ENCODE peak calls at places on chromosomes 6 and 20, in seven cellular contexts. L is mesendoderm, H is IMR-90, S is H9, D is neuronal stem cell, U is trophoblast cell, B is H1. C is an unnamed sample.

GRCh38 chr20:21808863-21809664 is 103.6 kb downstream of the PAX1 start:
- DNase-seq in L (peak), H (no peak), S (peak), D (peak), U (peak), B (peak), C (no peak)

GRCh38 chr20:53208110-53208908 is 236.2 kb downstream of the TSHZ2 start:
- DNase-seq in L (peak), H (no peak), S (peak), D (peak), U (no peak), B (no peak), C (no peak)

GRCh38 chr20:3168079-3168828 is 5.1 kb downstream of the LZTS3 start:
- DNase-seq in L (peak), H (no peak), S (peak), D (no peak), U (no peak), B (peak), C (no peak)

GRCh38 chr20:6502999-6503398 is 264.5 kb upstream of the BMP2 start:
- DNase-seq in L (no peak), H (no peak), S (no peak), D (no peak), U (no peak), B (no peak), C (no peak)

GRCh38 chr6:80622641-80623040 is 516.2 kb downstream of the BCKDHB start:
- DNase-seq in L (no peak), H (no peak), S (no peak), D (no peak), U (peak), B (no peak), C (no peak)

GRCh38 chr6:138454976-138455706 is 44.2 kb downstream of the NHSL1 start:
- DNase-seq in L (no peak), H (no peak), S (no peak), D (no peak), U (no peak), B (no peak), C (no peak)

GRCh38 chr20:12535770-12536169 is 473.0 kb upstream of the SPTLC3 start:
- DNase-seq in L (peak), H (no peak), S (peak), D (no peak), U (peak), B (no peak), C (no peak)

GRCh38 chr6:159279790-159280277 is 110.6 kb downstream of the FNDC1 start:
- DNase-seq in L (peak), H (no peak), S (peak), D (no peak), U (peak), B (no peak), C (no peak)

GRCh38 chr6:1911476-1911875 is 301.8 kb downstream of the FOXC1 start:
- DNase-seq in L (no peak), H (no peak), S (no peak), D (no peak), U (no peak), B (no peak), C (no peak)

GRCh38 chr6:129194441-129195021 is 311.6 kb downstream of the LAMA2 start:
- DNase-seq in L (no peak), H (no peak), S (no peak), D (no peak), U (no peak), B (no peak), C (no peak)

GRCh38 chr6:80489911-80490635 is 383.6 kb downstream of the BCKDHB start:
- DNase-seq in L (no peak), H (no peak), S (no peak), D (no peak), U (no peak), B (no peak), C (no peak)

GRCh38 chr20:57826731-57827287 is 117.0 kb upstream of the PMEPA1 start:
- DNase-seq in L (no peak), H (no peak), S (no peak), D (no peak), U (no peak), B (no peak), C (no peak)

GRCh38 chr20:10447028-10447427 is 11.9 kb downstream of the SLX4IP start:
- DNase-seq in L (no peak), H (peak), S (no peak), D (no peak), U (no peak), B (no peak), C (peak)

GRCh38 chr6:24126586-24127192 is 674 bp downstream of the NRSN1 start:
- DNase-seq in L (peak), H (peak), S (peak), D (peak), U (peak), B (peak), C (peak)

GRCh38 chr6:169967687-169968086 is 216.3 kb downstream of the ERMARD start:
- DNase-seq in L (no peak), H (no peak), S (no peak), D (no peak), U (peak), B (no peak), C (no peak)

GRCh38 chr6:13488015-13488895 is 855 bp upstream of the GFOD1 start:
- DNase-seq in L (peak), H (peak), S (peak), D (no peak), U (no peak), B (no peak), C (peak)

GRCh38 chr6:31121131-31121790 is 1.0 kb upstream of the CDSN start:
- DNase-seq in L (no peak), H (no peak), S (no peak), D (no peak), U (peak), B (no peak), C (no peak)

GRCh38 chr6:96436398-96436797 is 85.2 kb upstream of the UFL1 start:
- DNase-seq in L (no peak), H (no peak), S (no peak), D (no peak), U (peak), B (no peak), C (no peak)

GRCh38 chr20:17909745-17910345 is 58.7 kb downstream of the SNX5 start:
- DNase-seq in L (no peak), H (no peak), S (no peak), D (no peak), U (no peak), B (no peak), C (no peak)

GRCh38 chr6:1604991-1605821 is 4.5 kb upstream of the FOXC1 start:
- DNase-seq in L (no peak), H (no peak), S (no peak), D (no peak), U (no peak), B (no peak), C (no peak)

GRCh38 chr6:101085327-101085726 is 204.2 kb upstream of the ASCC3 start:
- DNase-seq in L (peak), H (no peak), S (no peak), D (no peak), U (no peak), B (no peak), C (peak)

GRCh38 chr6:125231133-125231532 is 70.6 kb downstream of the HDDC2 start:
- DNase-seq in L (no peak), H (no peak), S (no peak), D (no peak), U (no peak), B (no peak), C (no peak)

GRCh38 chr6:113684382-113684901 is 172.7 kb upstream of the MARCKS start:
- DNase-seq in L (peak), H (peak), S (no peak), D (no peak), U (peak), B (no peak), C (peak)

GRCh38 chr6:169489642-169490408 is 212.0 kb downstream of the WDR27 start:
- DNase-seq in L (peak), H (no peak), S (no peak), D (no peak), U (no peak), B (no peak), C (no peak)

GRCh38 chr6:27294409-27294808 is 17.7 kb downstream of the POM121L2 start:
- DNase-seq in L (no peak), H (no peak), S (no peak), D (no peak), U (no peak), B (no peak), C (peak)

GRCh38 chr6:18422136-18422535 is 35.0 kb downstream of the RNF144B start:
- DNase-seq in L (no peak), H (no peak), S (no peak), D (no peak), U (no peak), B (no peak), C (no peak)

GRCh38 chr6:18424201-18424600 is 37.1 kb downstream of the RNF144B start:
- DNase-seq in L (no peak), H (no peak), S (no peak), D (no peak), U (no peak), B (no peak), C (no peak)

GRCh38 chr6:18425218-18425617 is 38.1 kb downstream of the RNF144B start:
- DNase-seq in L (peak), H (no peak), S (no peak), D (no peak), U (peak), B (no peak), C (no peak)

DNA sequence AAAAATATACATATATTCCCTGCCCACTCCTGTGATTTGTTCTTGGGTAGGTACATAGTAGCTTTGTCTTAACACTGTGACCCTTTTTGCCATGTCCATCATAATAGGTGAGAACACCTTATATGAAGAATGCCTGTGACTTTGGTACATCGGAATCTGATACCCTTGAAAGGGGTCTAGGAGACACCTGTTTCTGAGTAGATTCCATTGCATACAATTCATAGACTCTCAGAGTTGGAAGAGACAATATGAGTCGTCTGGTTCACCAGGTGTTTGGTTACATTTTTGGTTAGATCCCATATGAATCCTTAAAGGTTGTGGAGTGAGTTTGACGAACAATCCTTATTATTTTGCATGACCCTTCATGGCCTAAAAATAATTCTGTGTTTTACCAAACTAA is 36.3 kb downstream of the RNF144B start:
- DNase-seq in L (no peak), H (no peak), S (no peak), D (no peak), U (no peak), B (no peak), C (no peak)
- H2AK5ac ChIP-seq in L (no peak), H (no peak), S (no peak), D (no peak), U (no peak), B (no peak), C (no peak)

GRCh38 chr6:15322781-15323536 is 77.1 kb downstream of the JARID2 start:
- DNase-seq in L (no peak), H (peak), S (no peak), D (no peak), U (peak), B (no peak), C (no peak)
- H3K4me2 ChIP-seq in L (no peak), H (peak), S (no peak), D (no peak), U (no peak), B (no peak), C (no peak)

DNA sequence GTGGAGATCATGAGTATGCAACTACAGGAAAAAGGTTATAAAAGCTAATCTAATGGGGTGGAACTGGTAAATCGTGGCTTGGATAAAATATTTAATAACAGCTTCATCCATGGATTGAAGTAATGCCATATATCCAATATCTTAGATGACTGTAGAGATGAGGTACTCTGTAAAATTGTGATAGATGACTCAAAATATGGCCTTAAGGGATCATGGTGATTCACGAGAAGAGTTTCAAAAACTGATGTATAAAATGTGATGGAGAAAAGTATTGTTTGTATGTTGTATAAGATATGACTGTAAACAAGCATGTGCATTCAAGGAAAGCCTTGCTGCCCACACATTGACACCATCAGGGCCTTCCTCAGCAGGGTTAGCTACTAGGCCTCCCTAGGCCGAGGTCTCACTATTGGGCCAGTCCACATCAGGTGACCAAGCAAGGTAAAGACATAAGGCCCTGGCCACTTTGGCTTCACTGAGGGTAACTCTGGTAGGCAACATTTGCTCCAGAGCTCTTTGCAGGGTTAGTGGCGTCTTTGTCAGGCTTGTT is 17.7 kb upstream of the CCN6 start:
- DNase-seq in L (no peak), H (no peak), S (no peak), D (no peak), U (no peak), B (no peak), C (no peak)
- H2BK5ac ChIP-seq in L (no peak), H (no peak), S (no peak), D (no peak), U (no peak), B (no peak), C (no peak)

GRCh38 chr6:154891901-154892300 is 103.2 kb upstream of the TIAM2 start:
- DNase-seq in L (no peak), H (no peak), S (no peak), D (no peak), U (no peak), B (no peak), C (peak)
- H2AK5ac ChIP-seq in L (no peak), H (no peak), S (no peak), D (no peak), U (no peak), B (no peak), C (no peak)

GRCh38 chr20:19430641-19431307 is 218.3 kb downstream of the SLC24A3 start:
- DNase-seq in L (no peak), H (no peak), S (no peak), D (no peak), U (no peak), B (no peak), C (no peak)

GRCh38 chr20:19431308-19431685 is 218.9 kb downstream of the SLC24A3 start:
- DNase-seq in L (no peak), H (no peak), S (no peak), D (no peak), U (no peak), B (no peak), C (no peak)

GRCh38 chr20:19431906-19432305 is 219.5 kb downstream of the SLC24A3 start:
- DNase-seq in L (peak), H (no peak), S (no peak), D (no peak), U (no peak), B (no peak), C (no peak)

GRCh38 chr20:19435820-19436219 is 223.4 kb downstream of the SLC24A3 start:
- DNase-seq in L (no peak), H (no peak), S (no peak), D (no peak), U (no peak), B (no peak), C (no peak)

DNA sequence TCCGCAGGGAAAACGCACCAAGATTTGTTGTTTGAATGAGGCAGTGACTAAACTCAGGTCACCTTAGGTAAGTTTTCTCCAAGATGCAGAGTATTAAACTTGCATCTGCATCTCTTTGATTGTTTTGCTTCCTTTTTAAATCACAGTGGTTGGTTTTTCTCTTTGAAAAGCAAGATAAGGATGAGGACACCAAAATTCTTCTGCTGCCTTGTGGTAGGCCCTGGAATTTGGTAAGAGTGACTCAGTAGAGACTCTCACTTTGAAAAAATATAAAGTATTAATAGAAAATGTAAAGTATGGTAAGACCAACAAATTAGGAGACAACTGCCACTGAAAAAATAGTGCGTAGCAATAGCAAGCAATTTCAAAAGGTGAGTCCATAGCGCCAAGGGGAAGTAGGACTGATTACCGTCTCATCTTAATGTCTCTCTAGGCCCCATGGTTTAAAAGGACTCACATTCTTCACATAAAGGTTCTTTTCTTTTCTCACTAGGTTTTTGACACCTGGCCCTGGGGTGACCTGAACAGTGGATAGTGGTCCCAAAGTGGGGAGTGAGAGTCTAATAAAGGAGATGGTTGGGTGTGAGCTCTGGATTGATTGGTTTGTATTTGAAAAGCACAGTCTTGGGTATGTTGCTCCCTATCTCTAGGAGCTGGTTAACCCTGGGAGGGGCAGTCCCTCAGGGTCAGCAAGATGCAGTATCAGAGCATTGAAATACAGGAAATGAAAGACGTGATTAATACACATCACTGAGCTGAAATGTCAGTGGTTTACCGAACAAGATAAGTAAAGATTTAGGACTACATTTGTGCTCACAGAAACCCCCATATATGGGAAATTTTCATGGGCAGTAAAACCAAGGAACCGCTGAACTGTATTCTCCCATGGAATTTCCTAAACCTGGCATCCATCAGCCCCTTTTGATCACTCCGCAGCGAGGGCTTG is 221.2 kb downstream of the SLC24A3 start:
- DNase-seq in L (no peak), H (no peak), S (no peak), D (no peak), U (peak), B (no peak), C (no peak)
- H3K4me2 ChIP-seq in L (no peak), H (no peak), S (no peak), D (no peak), U (no peak), B (no peak), C (no peak)

GRCh38 chr6:42756713-42757112 is 10.8 kb upstream of the TBCC start:
- DNase-seq in L (no peak), H (no peak), S (peak), D (no peak), U (no peak), B (no peak), C (no peak)

GRCh38 chr6:42758756-42759430 is 13.0 kb upstream of the TBCC start:
- DNase-seq in L (no peak), H (no peak), S (no peak), D (no peak), U (no peak), B (no peak), C (no peak)

GRCh38 chr6:42751055-42751454 is 5.2 kb upstream of the TBCC start:
- DNase-seq in L (no peak), H (no peak), S (no peak), D (no peak), U (no peak), B (no peak), C (no peak)

GRCh38 chr6:42754759-42755158 is 8.9 kb upstream of the TBCC start:
- DNase-seq in L (no peak), H (no peak), S (no peak), D (no peak), U (no peak), B (no peak), C (no peak)
- H2BK5ac ChIP-seq in L (no peak), H (no peak), S (no peak), D (no peak), U (no peak), B (no peak), C (no peak)

DNA sequence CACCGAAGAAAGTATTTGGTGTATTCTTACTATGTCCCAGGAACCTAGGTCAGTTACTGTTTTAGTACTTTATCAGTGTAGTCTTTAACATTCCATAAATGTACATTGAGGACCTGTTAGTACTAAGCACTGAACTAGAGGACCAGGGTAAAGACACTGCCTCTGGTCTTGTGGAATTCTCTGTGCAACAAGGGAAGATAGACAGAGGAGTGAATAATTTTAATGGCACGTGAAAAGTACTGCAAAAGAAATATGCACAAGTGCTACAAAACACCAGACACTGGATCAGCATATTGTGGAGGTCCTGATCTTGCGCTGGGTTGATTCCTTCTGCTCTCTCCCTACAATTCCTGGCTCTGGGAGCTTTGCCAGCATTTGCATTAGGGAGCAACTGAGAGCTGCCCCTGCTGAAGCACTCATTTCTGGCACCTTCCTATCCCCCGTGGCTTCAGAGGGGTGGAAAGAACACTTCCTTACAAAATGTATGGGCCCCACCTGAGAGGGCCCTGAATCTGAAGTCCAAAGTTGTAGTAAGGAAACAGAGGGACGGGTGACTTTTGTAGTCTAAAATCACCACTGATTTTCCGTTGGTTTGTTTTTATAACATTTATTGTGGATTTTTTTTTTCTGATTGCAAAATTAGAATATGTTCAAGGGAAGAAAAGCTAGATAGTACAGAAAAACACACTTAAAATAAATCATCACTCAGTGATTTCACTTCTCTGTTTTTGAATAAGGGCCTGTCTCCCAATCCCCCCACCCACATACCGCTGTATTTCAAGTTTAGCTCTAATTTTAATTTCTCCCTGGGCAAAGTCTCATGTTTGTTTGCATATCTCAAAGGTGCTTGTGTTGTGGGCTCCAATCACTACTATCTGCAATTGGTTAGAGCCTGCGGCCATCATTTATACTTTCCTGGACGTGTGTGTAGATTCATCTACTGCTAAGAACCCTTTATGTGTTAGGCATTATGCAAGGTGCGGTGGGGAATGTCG is 4.9 kb downstream of the PKIG start:
- DNase-seq in L (no peak), H (peak), S (no peak), D (no peak), U (peak), B (no peak), C (peak)
- H2AK5ac ChIP-seq in L (no peak), H (no peak), S (no peak), D (no peak), U (no peak), B (no peak), C (no peak)

DNA sequence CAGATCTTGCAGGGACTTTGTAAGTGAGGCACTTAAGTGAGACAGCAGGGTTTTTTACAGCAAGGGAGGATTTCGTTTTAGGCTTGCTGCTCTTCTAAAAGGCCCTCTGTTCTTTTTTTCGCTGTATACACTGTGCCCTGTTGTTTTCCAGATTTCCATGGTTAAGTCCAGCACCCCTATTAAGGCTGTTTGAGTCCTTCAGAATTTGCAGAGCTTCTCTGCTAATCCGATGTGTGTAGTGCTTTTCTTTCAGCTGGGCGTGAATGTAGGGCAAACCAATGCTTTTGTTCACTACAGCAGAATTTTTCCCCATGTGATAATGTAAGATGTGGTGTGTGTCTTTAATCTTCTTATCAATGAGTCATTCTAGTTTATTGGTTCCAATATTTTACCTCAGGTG is 200.5 kb upstream of the RREB1 start:
- DNase-seq in L (no peak), H (no peak), S (no peak), D (no peak), U (no peak), B (no peak), C (no peak)
- H3K4me2 ChIP-seq in L (no peak), H (no peak), S (no peak), D (no peak), U (no peak), B (no peak), C (no peak)